ENCODE peak calls at places on chromosomes 6 and 20, in six cellular contexts. F, O, J, U, G and H are unnamed samples.

GRCh38 chr6:111549744-111550143 is 55.9 kb downstream of the TRAF3IP2 start:
- DNase-seq in F (no peak), O (no peak), J (no peak), U (no peak), G (no peak), H (no peak)

GRCh38 chr6:147161974-147162495 is 42.2 kb upstream of the STXBP5 start:
- DNase-seq in F (no peak), O (no peak), J (no peak), U (no peak), G (no peak), H (peak)

GRCh38 chr6:122079906-122080305 is 319.5 kb upstream of the HSF2 start:
- DNase-seq in F (no peak), O (no peak), J (no peak), U (no peak), G (no peak), H (no peak)

GRCh38 chr6:158911746-158912158 is 88.2 kb downstream of the RSPH3 start:
- DNase-seq in F (no peak), O (no peak), J (no peak), U (peak), G (no peak), H (peak)

GRCh38 chr6:6218246-6219085 is 102.0 kb downstream of the F13A1 start:
- DNase-seq in F (no peak), O (no peak), J (no peak), U (no peak), G (peak), H (peak)

GRCh38 chr6:119347466-119348307 is 1.9 kb downstream of the MAN1A1 start:
- DNase-seq in F (peak), O (no peak), J (no peak), U (peak), G (no peak), H (no peak)

GRCh38 chr20:24478584-24478983 is 9.2 kb downstream of the SYNDIG1 start:
- DNase-seq in F (no peak), O (no peak), J (no peak), U (no peak), G (no peak), H (no peak)

GRCh38 chr6:79135973-79136470 is 58.0 kb upstream of the PHIP start:
- DNase-seq in F (no peak), O (no peak), J (no peak), U (no peak), G (no peak), H (no peak)

GRCh38 chr6:137872071-137872470 is 5.0 kb downstream of the TNFAIP3 start:
- DNase-seq in F (no peak), O (no peak), J (no peak), U (no peak), G (no peak), H (peak)

GRCh38 chr6:57267586-57268293 is 45.6 kb upstream of the RAB23 start:
- DNase-seq in F (peak), O (peak), J (peak), U (peak), G (peak), H (peak)

GRCh38 chr6:169957351-169957963 is 206.0 kb downstream of the ERMARD start:
- DNase-seq in F (no peak), O (no peak), J (no peak), U (peak), G (no peak), H (no peak)

GRCh38 chr6:121748376-121748775 is 312.9 kb downstream of the GJA1 start:
- DNase-seq in F (no peak), O (peak), J (no peak), U (no peak), G (no peak), H (peak)

GRCh38 chr20:62907377-62908317 is 18.7 kb downstream of the DIDO1 start:
- DNase-seq in F (no peak), O (no peak), J (no peak), U (no peak), G (no peak), H (no peak)

GRCh38 chr20:47792021-47792618 is 6.8 kb upstream of the SULF2 start:
- DNase-seq in F (peak), O (peak), J (peak), U (no peak), G (no peak), H (peak)

GRCh38 chr6:87731818-87732661 is 30.0 kb upstream of the AKIRIN2 start:
- DNase-seq in F (peak), O (peak), J (peak), U (peak), G (peak), H (peak)

GRCh38 chr6:133632206-133632605 is 256.7 kb upstream of the TCF21 start:
- DNase-seq in F (no peak), O (no peak), J (no peak), U (no peak), G (no peak), H (peak)

GRCh38 chr6:80151641-80152040 is 45.2 kb downstream of the BCKDHB start:
- DNase-seq in F (no peak), O (no peak), J (no peak), U (no peak), G (no peak), H (no peak)

GRCh38 chr6:54846243-54846856 is at the start of gene FAM83B:
- DNase-seq in F (no peak), O (no peak), J (no peak), U (peak), G (no peak), H (peak)

GRCh38 chr6:31576897-31577341 is 1.6 kb downstream of the TNF start:
- DNase-seq in F (no peak), O (no peak), J (no peak), U (peak), G (no peak), H (no peak)

GRCh38 chr20:45781391-45781931 is 10.2 kb downstream of the WFDC3 start:
- DNase-seq in F (no peak), O (peak), J (peak), U (peak), G (no peak), H (peak)

GRCh38 chr6:100724696-100725095 is 156.4 kb downstream of the ASCC3 start:
- DNase-seq in F (no peak), O (no peak), J (no peak), U (no peak), G (no peak), H (no peak)

GRCh38 chr20:57663241-57663640 is 43.0 kb upstream of the ZBP1 start:
- DNase-seq in F (peak), O (no peak), J (no peak), U (no peak), G (no peak), H (no peak)

GRCh38 chr6:24257282-24257681 is 100.6 kb downstream of the DCDC2 start:
- DNase-seq in F (no peak), O (no peak), J (no peak), U (no peak), G (no peak), H (no peak)

GRCh38 chr20:41308290-41308691 is 9.2 kb downstream of the ZHX3 start:
- DNase-seq in F (no peak), O (no peak), J (no peak), U (no peak), G (no peak), H (peak)

GRCh38 chr20:37919389-37920040 is 16.6 kb downstream of the VSTM2L start:
- DNase-seq in F (no peak), O (no peak), J (no peak), U (no peak), G (no peak), H (no peak)

GRCh38 chr6:131103869-131104268 is 31.4 kb upstream of the AKAP7 start:
- DNase-seq in F (no peak), O (no peak), J (no peak), U (no peak), G (no peak), H (no peak)

GRCh38 chr20:4702562-4703280 is 19.0 kb upstream of the PRND start:
- DNase-seq in F (no peak), O (no peak), J (no peak), U (no peak), G (no peak), H (peak)

GRCh38 chr6:101195581-101195980 is 197.9 kb upstream of the GRIK2 start:
- DNase-seq in F (no peak), O (no peak), J (peak), U (no peak), G (no peak), H (no peak)

GRCh38 chr6:121652223-121652622 is 216.8 kb downstream of the GJA1 start:
- DNase-seq in F (no peak), O (no peak), J (no peak), U (no peak), G (no peak), H (no peak)

DNA sequence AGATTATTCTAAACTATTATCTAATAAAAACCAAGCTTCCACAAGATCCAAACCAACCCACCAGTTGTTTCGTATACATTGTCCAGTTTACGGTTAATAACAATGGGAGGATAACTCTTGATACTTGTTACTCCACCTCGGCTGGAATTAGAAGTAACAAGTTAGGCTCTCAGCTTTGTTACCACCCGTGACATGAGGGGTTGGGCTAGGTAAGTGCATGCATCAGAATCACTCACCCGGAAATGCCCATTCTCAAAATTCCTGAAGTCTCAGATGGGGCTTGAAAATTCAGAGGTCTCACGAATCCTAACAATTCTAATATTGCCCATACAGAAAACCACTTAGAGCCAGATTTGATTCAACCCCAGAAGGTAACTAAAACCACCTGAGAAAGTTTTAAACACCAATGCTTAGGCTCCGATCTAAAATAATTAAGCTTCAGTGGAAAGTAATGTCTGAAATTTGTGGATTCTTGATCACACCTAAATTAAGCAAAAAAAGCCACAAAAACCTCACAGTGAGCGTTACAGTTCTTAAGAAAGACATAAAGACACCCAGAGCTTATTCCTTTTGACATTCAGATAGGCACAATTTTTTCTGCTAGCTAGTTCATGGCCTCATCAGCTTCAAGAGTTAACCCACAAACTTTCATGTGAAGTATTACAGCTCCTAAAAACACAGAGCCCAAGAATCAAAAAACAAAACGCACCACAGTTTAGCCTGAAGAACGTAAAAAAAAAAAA is 27.1 kb upstream of the SERPINB1 start:
- DNase-seq in F (no peak), O (no peak), J (no peak), U (no peak), G (no peak), H (no peak)
- TF ChIP-seq CTCF in F (no peak), O (no peak), J (no peak), U (no peak), G (no peak), H (no peak)

GRCh38 chr20:8133816-8134451 is 1.9 kb downstream of the PLCB1 start:
- DNase-seq in F (no peak), O (no peak), J (no peak), U (no peak), G (no peak), H (no peak)
- H3K4me3 ChIP-seq in F (peak), O (no peak), J (peak), U (peak), G (no peak), H (no peak)

DNA sequence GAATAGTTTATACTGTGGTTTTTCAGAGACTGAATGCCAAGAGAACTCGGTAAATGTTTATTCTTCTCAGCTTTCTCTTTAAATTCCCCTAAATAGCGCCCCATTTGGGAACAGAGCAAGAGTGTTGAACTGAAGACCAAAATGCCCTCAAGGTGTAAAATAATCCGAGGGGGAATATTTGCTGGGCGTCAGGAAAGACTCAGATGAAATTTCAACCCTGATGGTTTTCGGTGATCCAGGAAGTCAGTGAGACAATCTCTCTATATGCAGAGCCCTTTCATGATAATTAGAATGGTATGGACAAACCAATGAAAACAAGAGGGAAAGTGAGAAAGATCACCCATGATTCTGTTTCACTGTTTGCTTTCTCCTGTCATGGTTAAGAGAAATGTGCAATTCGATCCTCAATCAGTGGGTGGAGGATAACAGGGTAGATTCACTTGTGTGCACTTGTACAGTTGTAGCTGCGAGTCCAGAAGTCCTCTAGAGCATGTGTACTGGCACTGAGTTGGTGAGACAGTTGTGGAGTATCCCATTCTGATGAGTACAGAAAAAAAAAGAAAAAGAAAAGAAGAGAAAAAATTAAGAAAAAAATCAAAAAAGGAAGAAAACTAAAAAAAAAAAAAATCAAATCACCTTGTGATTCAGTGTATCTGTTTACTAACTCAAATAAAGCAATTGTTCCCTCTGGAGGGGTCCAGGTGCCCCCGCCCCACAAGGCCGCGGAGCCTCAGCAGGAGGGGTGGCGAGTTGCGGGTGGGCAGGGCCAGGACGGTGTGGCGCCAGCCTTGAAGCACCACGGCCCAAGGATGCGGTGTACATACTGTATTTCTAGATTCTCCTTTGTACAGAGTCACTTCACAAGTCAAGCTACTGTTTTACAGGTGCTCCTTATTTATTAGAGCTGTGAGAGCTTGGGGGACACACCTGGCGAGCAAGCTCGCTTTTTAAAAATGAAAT is 164.9 kb downstream of the SCML4 start:
- DNase-seq in F (no peak), O (no peak), J (no peak), U (no peak), G (no peak), H (peak)
- TF ChIP-seq CTCF in F (no peak), O (peak), J (no peak), U (no peak), G (no peak), H (no peak)

GRCh38 chr6:36133148-36133547 is 2.8 kb downstream of the MAPK13 start:
- DNase-seq in F (no peak), O (no peak), J (no peak), U (no peak), G (no peak), H (no peak)

GRCh38 chr6:36130672-36131516 is 581 bp downstream of the MAPK13 start:
- DNase-seq in F (peak), O (no peak), J (no peak), U (peak), G (no peak), H (peak)

GRCh38 chr6:36129889-36130671 is at the start of gene MAPK13:
- DNase-seq in F (no peak), O (no peak), J (no peak), U (peak), G (no peak), H (peak)

GRCh38 chr6:36132221-36132895 is 2.0 kb downstream of the MAPK13 start:
- DNase-seq in F (no peak), O (no peak), J (no peak), U (no peak), G (no peak), H (no peak)

DNA sequence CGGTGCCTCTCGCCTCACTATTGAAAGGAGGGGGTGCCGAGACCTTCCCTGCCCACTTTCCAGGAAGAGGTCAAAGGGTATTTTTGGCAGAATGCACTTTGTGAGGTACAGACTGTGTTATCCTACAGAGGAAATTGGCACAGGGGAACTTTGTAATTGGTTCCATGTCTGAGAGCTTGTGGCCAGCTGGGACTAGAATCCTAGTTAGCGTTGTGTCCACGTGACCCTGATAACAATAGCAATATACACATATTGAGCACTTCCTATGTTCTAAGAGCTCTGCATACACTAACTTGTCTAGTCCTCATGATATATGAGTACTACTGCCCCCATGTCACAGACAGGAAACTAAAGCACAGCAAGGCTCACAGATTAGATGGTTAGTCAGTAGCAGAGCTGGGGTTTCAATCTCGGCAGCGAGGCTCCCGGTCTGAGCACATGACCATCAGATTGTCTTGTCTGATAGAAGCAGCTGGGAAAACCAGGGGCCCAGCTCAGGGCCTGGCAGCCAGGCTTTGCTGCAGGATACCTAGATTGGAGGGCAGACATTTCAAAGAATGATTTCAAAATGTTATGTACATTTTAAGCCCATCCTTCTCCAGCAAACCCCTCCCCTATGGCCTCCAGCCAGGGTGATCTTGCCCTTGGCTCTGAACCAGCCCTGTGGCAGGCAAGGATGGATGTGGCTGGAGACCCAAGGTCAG is 1.4 kb downstream of the MAPK13 start:
- DNase-seq in F (peak), O (peak), J (peak), U (peak), G (no peak), H (peak)
- H3K4me3 ChIP-seq in F (peak), O (no peak), J (no peak), U (peak), G (no peak), H (peak)

GRCh38 chr6:162343196-162343901 is 384.2 kb downstream of the PRKN start:
- DNase-seq in F (no peak), O (no peak), J (no peak), U (no peak), G (no peak), H (no peak)
- TF ChIP-seq CTCF in F (no peak), O (no peak), J (no peak), U (no peak), G (no peak), H (no peak)

DNA sequence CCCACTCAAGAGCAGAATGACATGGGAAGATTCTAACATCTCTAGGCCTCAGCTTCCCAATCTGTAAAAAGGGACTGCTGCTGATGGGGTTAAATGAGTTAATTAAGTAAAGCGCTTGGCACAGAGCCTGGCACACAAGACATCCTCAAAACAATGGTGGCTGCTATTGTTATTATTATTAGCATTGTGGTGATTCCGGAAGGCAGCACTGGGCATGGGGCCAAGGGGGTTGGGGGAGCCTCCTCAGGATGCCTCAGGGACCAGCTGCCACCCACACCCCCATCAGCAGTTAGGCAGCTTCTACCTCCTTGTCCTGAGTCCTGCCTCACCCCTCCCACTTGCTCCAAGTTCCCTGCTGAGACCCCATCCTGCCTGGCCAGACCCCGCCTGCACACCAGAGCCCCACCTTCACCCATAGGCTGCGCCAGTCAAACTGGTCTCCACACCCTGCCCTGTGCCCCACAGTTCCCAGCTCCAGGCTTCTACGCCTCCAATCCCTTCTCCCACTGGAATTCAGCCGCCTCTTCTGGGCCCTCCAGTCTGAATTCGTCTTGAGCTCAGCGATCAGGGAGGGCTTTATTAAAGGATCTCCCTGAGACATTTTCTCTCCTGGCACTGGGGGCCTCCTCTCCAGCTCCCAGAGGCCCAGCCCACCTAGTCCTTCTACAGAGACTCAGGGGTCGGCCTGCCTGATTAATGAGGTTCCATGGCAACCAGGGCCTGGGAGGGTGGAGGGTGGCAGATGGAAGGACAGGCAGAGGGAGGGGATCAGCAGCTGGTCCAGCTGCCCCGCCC is 1.5 kb downstream of the E2F1 start:
- DNase-seq in F (peak), O (no peak), J (no peak), U (no peak), G (no peak), H (no peak)
- H3K4me3 ChIP-seq in F (no peak), O (peak), J (peak), U (peak), G (peak), H (peak)

DNA sequence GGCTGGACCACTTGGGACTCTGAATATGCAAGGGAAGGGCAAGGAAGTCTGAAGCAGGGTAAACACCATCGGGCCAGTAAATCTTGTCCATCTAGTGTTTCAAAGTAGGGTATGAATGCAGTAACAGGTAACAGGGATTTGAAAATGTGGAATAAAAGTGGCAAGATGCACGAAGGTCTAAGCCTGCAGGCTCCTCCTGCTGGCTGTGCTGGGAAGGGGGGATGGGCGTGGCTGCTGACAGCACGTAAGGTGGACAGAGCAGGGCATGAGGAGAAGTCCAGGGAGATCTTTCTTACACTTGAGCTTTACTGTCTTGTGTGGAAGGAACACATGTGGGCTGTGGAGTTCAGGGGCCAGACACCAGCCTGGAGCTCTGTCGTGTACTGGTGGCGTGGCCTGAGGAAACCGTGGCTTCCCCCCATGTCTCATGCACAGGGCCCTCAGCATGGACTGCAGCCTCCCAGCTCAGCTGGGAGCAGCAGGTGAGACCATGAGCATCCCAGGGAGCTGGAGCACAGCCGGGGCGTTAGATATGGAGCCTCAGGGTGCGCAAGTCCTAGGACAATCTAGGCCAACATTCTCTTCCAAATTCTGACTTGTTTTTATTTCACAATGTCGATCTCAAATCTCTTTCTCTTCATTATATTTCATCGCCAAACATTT is 84.5 kb downstream of the SLC22A23 start:
- DNase-seq in F (no peak), O (no peak), J (no peak), U (no peak), G (no peak), H (no peak)
- TF ChIP-seq CTCF in F (no peak), O (peak), J (peak), U (no peak), G (no peak), H (peak)